ENCODE peak calls at places on chromosomes 4 and X, in six cellular contexts. E, Z, W, G, S and I are unnamed samples.

GRCh38 chrX:154332561-154332960 is 37.0 kb downstream of the TKTL1 start:
- DNase-seq in E (no peak), Z (no peak), W (no peak), G (peak), S (no peak), I (no peak)

GRCh38 chrX:37509349-37509748 is 62.1 kb upstream of the LANCL3 start:
- DNase-seq in E (no peak), Z (peak), W (peak), G (no peak), S (peak), I (no peak)

GRCh38 chr4:182917182-182918043 is at the start of gene DCTD:
- DNase-seq in E (peak), Z (peak), W (peak), G (peak), S (peak), I (peak)

GRCh38 chrX:26783512-26784225 is 567.7 kb downstream of the MAGEB5 start:
- DNase-seq in E (no peak), Z (peak), W (peak), G (no peak), S (peak), I (peak)

GRCh38 chr4:145487626-145488025 is 6.0 kb downstream of the SMAD1 start:
- DNase-seq in E (no peak), Z (no peak), W (no peak), G (no peak), S (no peak), I (no peak)

GRCh38 chr4:22625301-22625700 is 67.4 kb upstream of the GBA3 start:
- DNase-seq in E (no peak), Z (peak), W (no peak), G (no peak), S (no peak), I (peak)

GRCh38 chr4:23733911-23734458 is 155.9 kb downstream of the PPARGC1A start:
- DNase-seq in E (no peak), Z (peak), W (no peak), G (no peak), S (no peak), I (no peak)

GRCh38 chr4:22485751-22486150 is 30.1 kb downstream of the ADGRA3 start:
- DNase-seq in E (no peak), Z (peak), W (no peak), G (no peak), S (no peak), I (no peak)

GRCh38 chrX:118603981-118604380 is 108.4 kb downstream of the DOCK11 start:
- DNase-seq in E (no peak), Z (peak), W (peak), G (no peak), S (peak), I (peak)

GRCh38 chr4:56206258-56206657 is 181.0 kb downstream of the AASDH start:
- DNase-seq in E (no peak), Z (no peak), W (no peak), G (no peak), S (no peak), I (no peak)